ENCODE peak calls at places on chromosomes 12 and 14, in seven cellular contexts. One of them, this sample, is unnamed.

GRCh38 chr12:18899162-18899561 is 161.2 kb downstream of the CAPZA3 start:
- DNase-seq in A549: no peak
- DNase-seq in stimulated activated CD4-positive, alpha-beta T cell treated with anti-CD3 and anti-CD28 coated beads, Interleukin-2, amount 100 ng/mL, for 24 hours: no peak
- DNase-seq in NCI-H460: peak; percentile 90
- DNase-seq in stimulated activated CD8-positive, alpha-beta memory T cell treated with anti-CD3 and anti-CD28 coated beads, Interleukin-12 subunit alpha, Interleukin-12 subunit beta, amount 100 ng/mL, for 1 hour: no peak
- DNase-seq in RPMI7951: no peak
- DNase-seq in glomerular endothelial cell: no peak
- DNase-seq in this sample: no peak

GRCh38 chr12:41917181-41917580 is 227.5 kb downstream of the GXYLT1 start:
- DNase-seq in NCI-H460: no peak
- DNase-seq in A549: no peak
- DNase-seq in glomerular endothelial cell: no peak
- DNase-seq in stimulated activated CD4-positive, alpha-beta T cell treated with anti-CD3 and anti-CD28 coated beads, Interleukin-2, amount 100 ng/mL, for 24 hours: no peak
- DNase-seq in stimulated activated CD8-positive, alpha-beta memory T cell treated with anti-CD3 and anti-CD28 coated beads, Interleukin-12 subunit alpha, Interleukin-12 subunit beta, amount 100 ng/mL, for 1 hour: no peak
- DNase-seq in RPMI7951: no peak
- DNase-seq in this sample: no peak

GRCh38 chr12:13094349-13094748 is 9.1 kb downstream of the GSG1 start:
- DNase-seq in A549: no peak
- DNase-seq in RPMI7951: peak; percentile 24
- DNase-seq in stimulated activated CD8-positive, alpha-beta memory T cell treated with anti-CD3 and anti-CD28 coated beads, Interleukin-12 subunit alpha, Interleukin-12 subunit beta, amount 100 ng/mL, for 1 hour: no peak
- DNase-seq in NCI-H460: no peak
- DNase-seq in glomerular endothelial cell: no peak
- DNase-seq in stimulated activated CD4-positive, alpha-beta T cell treated with anti-CD3 and anti-CD28 coated beads, Interleukin-2, amount 100 ng/mL, for 24 hours: no peak
- DNase-seq in this sample: no peak

GRCh38 chr14:59406454-59407245 is 58.5 kb downstream of the GPR135 start:
- DNase-seq in stimulated activated CD8-positive, alpha-beta memory T cell treated with anti-CD3 and anti-CD28 coated beads, Interleukin-12 subunit alpha, Interleukin-12 subunit beta, amount 100 ng/mL, for 1 hour: no peak
- DNase-seq in RPMI7951: peak; percentile 20
- DNase-seq in stimulated activated CD4-positive, alpha-beta T cell treated with anti-CD3 and anti-CD28 coated beads, Interleukin-2, amount 100 ng/mL, for 24 hours: no peak
- DNase-seq in glomerular endothelial cell: peak; percentile 80
- DNase-seq in NCI-H460: no peak
- DNase-seq in A549: no peak
- DNase-seq in this sample: no peak

GRCh38 chr12:49637401-49637800 is 14.0 kb downstream of the PRPF40B start:
- DNase-seq in glomerular endothelial cell: no peak
- DNase-seq in A549: no peak
- DNase-seq in RPMI7951: no peak
- DNase-seq in stimulated activated CD4-positive, alpha-beta T cell treated with anti-CD3 and anti-CD28 coated beads, Interleukin-2, amount 100 ng/mL, for 24 hours: no peak
- DNase-seq in stimulated activated CD8-positive, alpha-beta memory T cell treated with anti-CD3 and anti-CD28 coated beads, Interleukin-12 subunit alpha, Interleukin-12 subunit beta, amount 100 ng/mL, for 1 hour: no peak
- DNase-seq in NCI-H460: no peak
- DNase-seq in this sample: peak; percentile 53

GRCh38 chr14:20400965-20401593 is 12.2 kb downstream of the TEP1 start:
- DNase-seq in stimulated activated CD4-positive, alpha-beta T cell treated with anti-CD3 and anti-CD28 coated beads, Interleukin-2, amount 100 ng/mL, for 24 hours: peak; percentile 10
- DNase-seq in NCI-H460: no peak
- DNase-seq in glomerular endothelial cell: no peak
- DNase-seq in RPMI7951: no peak
- DNase-seq in stimulated activated CD8-positive, alpha-beta memory T cell treated with anti-CD3 and anti-CD28 coated beads, Interleukin-12 subunit alpha, Interleukin-12 subunit beta, amount 100 ng/mL, for 1 hour: no peak
- DNase-seq in A549: peak; percentile 18
- DNase-seq in this sample: no peak

GRCh38 chr12:101713059-101713682 is 15.7 kb downstream of the CHPT1 start:
- DNase-seq in RPMI7951: no peak
- DNase-seq in A549: no peak
- DNase-seq in NCI-H460: no peak
- DNase-seq in glomerular endothelial cell: no peak
- DNase-seq in stimulated activated CD8-positive, alpha-beta memory T cell treated with anti-CD3 and anti-CD28 coated beads, Interleukin-12 subunit alpha, Interleukin-12 subunit beta, amount 100 ng/mL, for 1 hour: no peak
- DNase-seq in stimulated activated CD4-positive, alpha-beta T cell treated with anti-CD3 and anti-CD28 coated beads, Interleukin-2, amount 100 ng/mL, for 24 hours: no peak
- DNase-seq in this sample: no peak

GRCh38 chr14:67934087-67934486 is 114.5 kb downstream of the RAD51B start:
- DNase-seq in RPMI7951: peak; percentile 83
- DNase-seq in stimulated activated CD8-positive, alpha-beta memory T cell treated with anti-CD3 and anti-CD28 coated beads, Interleukin-12 subunit alpha, Interleukin-12 subunit beta, amount 100 ng/mL, for 1 hour: no peak
- DNase-seq in A549: peak; percentile 82
- DNase-seq in stimulated activated CD4-positive, alpha-beta T cell treated with anti-CD3 and anti-CD28 coated beads, Interleukin-2, amount 100 ng/mL, for 24 hours: no peak
- DNase-seq in glomerular endothelial cell: peak; percentile 72
- DNase-seq in NCI-H460: peak; percentile 73
- DNase-seq in this sample: no peak

GRCh38 chr12:89160716-89161123 is 191.6 kb downstream of the DUSP6 start:
- DNase-seq in A549: no peak
- DNase-seq in RPMI7951: peak; percentile 94
- DNase-seq in glomerular endothelial cell: no peak
- DNase-seq in stimulated activated CD8-positive, alpha-beta memory T cell treated with anti-CD3 and anti-CD28 coated beads, Interleukin-12 subunit alpha, Interleukin-12 subunit beta, amount 100 ng/mL, for 1 hour: no peak
- DNase-seq in NCI-H460: no peak
- DNase-seq in stimulated activated CD4-positive, alpha-beta T cell treated with anti-CD3 and anti-CD28 coated beads, Interleukin-2, amount 100 ng/mL, for 24 hours: peak; percentile 60
- DNase-seq in this sample: peak; percentile 76

GRCh38 chr12:113092478-113093408 is 36.2 kb downstream of the DTX1 start:
- DNase-seq in RPMI7951: no peak
- DNase-seq in stimulated activated CD4-positive, alpha-beta T cell treated with anti-CD3 and anti-CD28 coated beads, Interleukin-2, amount 100 ng/mL, for 24 hours: peak; percentile 32
- DNase-seq in stimulated activated CD8-positive, alpha-beta memory T cell treated with anti-CD3 and anti-CD28 coated beads, Interleukin-12 subunit alpha, Interleukin-12 subunit beta, amount 100 ng/mL, for 1 hour: no peak
- DNase-seq in glomerular endothelial cell: no peak
- DNase-seq in NCI-H460: peak; percentile 19
- DNase-seq in A549: peak; percentile 85
- DNase-seq in this sample: no peak

GRCh38 chr14:80055912-80056801 is 155.1 kb downstream of the DIO2 start:
- DNase-seq in A549: peak; percentile 25
- DNase-seq in stimulated activated CD8-positive, alpha-beta memory T cell treated with anti-CD3 and anti-CD28 coated beads, Interleukin-12 subunit alpha, Interleukin-12 subunit beta, amount 100 ng/mL, for 1 hour: no peak
- DNase-seq in glomerular endothelial cell: peak; percentile 4
- DNase-seq in NCI-H460: peak; percentile 61
- DNase-seq in stimulated activated CD4-positive, alpha-beta T cell treated with anti-CD3 and anti-CD28 coated beads, Interleukin-2, amount 100 ng/mL, for 24 hours: no peak
- DNase-seq in RPMI7951: peak; percentile 34
- DNase-seq in this sample: no peak

GRCh38 chr14:65794674-65795279 is 382.2 kb downstream of the FUT8 start:
- DNase-seq in A549: no peak
- DNase-seq in NCI-H460: no peak
- DNase-seq in stimulated activated CD4-positive, alpha-beta T cell treated with anti-CD3 and anti-CD28 coated beads, Interleukin-2, amount 100 ng/mL, for 24 hours: no peak
- DNase-seq in RPMI7951: no peak
- DNase-seq in glomerular endothelial cell: no peak
- DNase-seq in stimulated activated CD8-positive, alpha-beta memory T cell treated with anti-CD3 and anti-CD28 coated beads, Interleukin-12 subunit alpha, Interleukin-12 subunit beta, amount 100 ng/mL, for 1 hour: no peak
- DNase-seq in this sample: no peak

GRCh38 chr14:22380511-22381455 is 208.2 kb downstream of the DAD1 start:
- DNase-seq in stimulated activated CD8-positive, alpha-beta memory T cell treated with anti-CD3 and anti-CD28 coated beads, Interleukin-12 subunit alpha, Interleukin-12 subunit beta, amount 100 ng/mL, for 1 hour: no peak
- DNase-seq in stimulated activated CD4-positive, alpha-beta T cell treated with anti-CD3 and anti-CD28 coated beads, Interleukin-2, amount 100 ng/mL, for 24 hours: no peak
- DNase-seq in RPMI7951: no peak
- DNase-seq in glomerular endothelial cell: no peak
- DNase-seq in A549: no peak
- DNase-seq in NCI-H460: no peak
- DNase-seq in this sample: no peak

GRCh38 chr14:23621204-23621931 is 14.8 kb upstream of the DHRS2 start:
- DNase-seq in stimulated activated CD8-positive, alpha-beta memory T cell treated with anti-CD3 and anti-CD28 coated beads, Interleukin-12 subunit alpha, Interleukin-12 subunit beta, amount 100 ng/mL, for 1 hour: no peak
- DNase-seq in A549: no peak
- DNase-seq in NCI-H460: no peak
- DNase-seq in glomerular endothelial cell: no peak
- DNase-seq in stimulated activated CD4-positive, alpha-beta T cell treated with anti-CD3 and anti-CD28 coated beads, Interleukin-2, amount 100 ng/mL, for 24 hours: no peak
- DNase-seq in RPMI7951: no peak
- DNase-seq in this sample: no peak

GRCh38 chr14:65414961-65415589 is 2.5 kb downstream of the FUT8 start:
- DNase-seq in NCI-H460: no peak
- DNase-seq in RPMI7951: peak; percentile 28
- DNase-seq in glomerular endothelial cell: no peak
- DNase-seq in A549: peak; percentile 12
- DNase-seq in stimulated activated CD8-positive, alpha-beta memory T cell treated with anti-CD3 and anti-CD28 coated beads, Interleukin-12 subunit alpha, Interleukin-12 subunit beta, amount 100 ng/mL, for 1 hour: no peak
- DNase-seq in stimulated activated CD4-positive, alpha-beta T cell treated with anti-CD3 and anti-CD28 coated beads, Interleukin-2, amount 100 ng/mL, for 24 hours: no peak
- DNase-seq in this sample: no peak

GRCh38 chr14:69886843-69887242 is 7.6 kb downstream of the SMOC1 start:
- DNase-seq in RPMI7951: no peak
- DNase-seq in stimulated activated CD4-positive, alpha-beta T cell treated with anti-CD3 and anti-CD28 coated beads, Interleukin-2, amount 100 ng/mL, for 24 hours: no peak
- DNase-seq in A549: no peak
- DNase-seq in stimulated activated CD8-positive, alpha-beta memory T cell treated with anti-CD3 and anti-CD28 coated beads, Interleukin-12 subunit alpha, Interleukin-12 subunit beta, amount 100 ng/mL, for 1 hour: no peak
- DNase-seq in NCI-H460: no peak
- DNase-seq in glomerular endothelial cell: no peak
- DNase-seq in this sample: no peak

This sample was measured in suprapubic skin.